ENCODE peak calls at places on chromosomes 12 and 14, in ten cellular contexts. F is IMR-90, B is tibial artery, S is RWPE2, X is K562, P is fibroblast of lung, T is transverse colon, O is Karpas-422, V is pancreas, A is tibial nerve. L is an unnamed sample.

GRCh38 chr12:96587691-96588090 is 98.3 kb downstream of the CFAP54 start:
- DNase-seq in S (no peak), T (no peak), A (no peak), F (peak; percentile 22), V (no peak), O (no peak), B (no peak), P (peak; percentile 79), X (no peak), L (no peak)

GRCh38 chr14:35405304-35405996 is 901 bp upstream of the NFKBIA start:
- DNase-seq in A (no peak), O (peak; percentile 63), T (peak; percentile 50), P (no peak), X (no peak), V (no peak), B (peak; percentile 70), F (no peak), S (no peak), L (peak; percentile 68)

GRCh38 chr14:91835920-91836843 is 31.2 kb downstream of the TC2N start:
- DNase-seq in O (no peak), F (no peak), V (peak; percentile 97), P (no peak), A (peak; percentile 57), X (peak; percentile 89), T (peak; percentile 92), B (peak; percentile 67), S (peak; percentile 90), L (no peak)

GRCh38 chr14:75401356-75401755 is 26.5 kb upstream of the JDP2 start:
- DNase-seq in F (peak; percentile 8), X (no peak), V (no peak), S (no peak), P (no peak), B (peak; percentile 80), O (no peak), T (peak; percentile 57), A (peak; percentile 18), L (peak; percentile 81)

GRCh38 chr12:77214136-77214535 is 148.8 kb upstream of the E2F7 start:
- DNase-seq in V (no peak), A (no peak), T (no peak), O (no peak), S (no peak), F (peak; percentile 70), P (peak; percentile 86), X (no peak), B (no peak), L (no peak)

GRCh38 chr14:90695997-90696681 is 120.1 kb downstream of the TTC7B start:
- DNase-seq in X (no peak), S (no peak), V (no peak), B (no peak), T (no peak), F (no peak), A (no peak), P (no peak), O (no peak), L (no peak)

GRCh38 chr14:26187996-26188605 is 409.7 kb downstream of the NOVA1 start:
- DNase-seq in V (no peak), A (no peak), F (no peak), S (no peak), B (no peak), P (no peak), X (no peak), T (no peak), O (no peak), L (no peak)

GRCh38 chr14:65471038-65471878 is 58.7 kb downstream of the FUT8 start:
- DNase-seq in S (no peak), F (no peak), O (no peak), A (no peak), T (no peak), V (no peak), B (no peak), X (peak; percentile 8), P (no peak), L (no peak)

GRCh38 chr14:100616854-100617714 is 29.9 kb upstream of the BEGAIN start:
- DNase-seq in X (no peak), V (no peak), F (no peak), T (peak; percentile 6), O (no peak), P (no peak), A (no peak), B (no peak), S (peak; percentile 20), L (no peak)

GRCh38 chr14:100615736-100616695 is 28.8 kb upstream of the BEGAIN start:
- DNase-seq in B (no peak), F (no peak), O (no peak), V (no peak), S (peak; percentile 58), T (no peak), A (no peak), X (no peak), P (no peak), L (no peak)

GRCh38 chr14:100619382-100620305 is 32.4 kb upstream of the BEGAIN start:
- DNase-seq in F (no peak), T (peak; percentile 4), P (no peak), O (no peak), X (no peak), A (no peak), S (peak; percentile 52), B (no peak), V (no peak), L (no peak)

GRCh38 chr14:100618763-100619320 is 31.6 kb upstream of the BEGAIN start:
- DNase-seq in X (no peak), V (no peak), F (no peak), B (no peak), T (peak; percentile 6), S (peak; percentile 26), O (no peak), A (no peak), P (no peak), L (no peak)

GRCh38 chr14:100617715-100618693 is 30.8 kb upstream of the BEGAIN start:
- DNase-seq in A (peak; percentile 41), B (peak; percentile 47), O (no peak), X (no peak), S (peak; percentile 42), V (no peak), P (peak; percentile 29), F (no peak), T (peak; percentile 13), L (no peak)
- H3K27ac ChIP-seq in A (peak overlapping the region; percentile 60), B (no peak overlapping the region), O (no peak overlapping the region), X (no peak overlapping the region), S (no peak overlapping the region), V (no peak overlapping the region), P (no peak overlapping the region), F (no peak overlapping the region), T (no peak overlapping the region), L (no peak overlapping the region)

GRCh38 chr12:3421191-3421590 is 69.8 kb upstream of the PRMT8 start:
- DNase-seq in X (no peak), A (no peak), T (no peak), F (no peak), S (no peak), V (no peak), B (no peak), P (no peak), O (no peak), L (no peak)

GRCh38 chr12:3420693-3421092 is 70.3 kb upstream of the PRMT8 start:
- DNase-seq in S (peak; percentile 40), B (no peak), P (no peak), X (no peak), V (no peak), A (no peak), T (no peak), O (no peak), F (no peak), L (no peak)

GRCh38 chr12:3419538-3419937 is 71.5 kb upstream of the PRMT8 start:
- DNase-seq in S (no peak), P (no peak), A (no peak), B (no peak), O (no peak), V (no peak), F (no peak), X (no peak), T (no peak), L (no peak)

GRCh38 chr12:3418609-3419469 is 72.2 kb upstream of the PRMT8 start:
- DNase-seq in P (no peak), F (no peak), S (no peak), T (peak; percentile 20), X (no peak), A (no peak), O (no peak), V (no peak), B (no peak), L (peak; percentile 11)

DNA sequence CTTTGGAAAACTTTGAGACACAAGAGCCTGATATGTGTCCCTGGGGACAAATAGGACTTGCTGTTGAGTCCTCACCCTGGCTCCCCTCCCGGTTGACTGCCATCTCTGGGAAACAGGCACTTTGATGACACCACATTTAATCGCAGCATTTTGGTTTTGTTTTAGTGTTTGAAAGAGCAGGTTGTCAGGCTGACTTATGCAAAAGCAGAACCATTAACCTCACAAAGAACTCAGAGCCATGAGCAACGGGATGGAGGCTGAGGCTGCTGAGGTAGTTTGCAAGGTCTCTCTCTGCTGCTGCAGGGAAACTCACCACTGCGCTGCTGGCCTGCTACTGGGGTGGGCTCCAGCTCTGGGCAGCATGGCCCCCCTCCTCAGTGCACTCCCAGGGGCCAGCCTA is 69.4 kb upstream of the PRMT8 start:
- DNase-seq in O (no peak), B (no peak), V (no peak), X (no peak), P (no peak), F (no peak), S (no peak), A (no peak), T (no peak), L (peak; percentile 23)
- H3K27me3 ChIP-seq in O (no peaks in the 10 kb centered on the region), B (peaks cover 26% of the 10 kb centered on the region), V (no peaks in the 10 kb centered on the region), X (no peaks in the 10 kb centered on the region), P (no peaks in the 10 kb centered on the region), F (peaks cover 5% of the 10 kb centered on the region), S (no peaks in the 10 kb centered on the region), A (no peaks in the 10 kb centered on the region), T (peaks cover 9% of the 10 kb centered on the region), L (no peaks in the 10 kb centered on the region)

DNA sequence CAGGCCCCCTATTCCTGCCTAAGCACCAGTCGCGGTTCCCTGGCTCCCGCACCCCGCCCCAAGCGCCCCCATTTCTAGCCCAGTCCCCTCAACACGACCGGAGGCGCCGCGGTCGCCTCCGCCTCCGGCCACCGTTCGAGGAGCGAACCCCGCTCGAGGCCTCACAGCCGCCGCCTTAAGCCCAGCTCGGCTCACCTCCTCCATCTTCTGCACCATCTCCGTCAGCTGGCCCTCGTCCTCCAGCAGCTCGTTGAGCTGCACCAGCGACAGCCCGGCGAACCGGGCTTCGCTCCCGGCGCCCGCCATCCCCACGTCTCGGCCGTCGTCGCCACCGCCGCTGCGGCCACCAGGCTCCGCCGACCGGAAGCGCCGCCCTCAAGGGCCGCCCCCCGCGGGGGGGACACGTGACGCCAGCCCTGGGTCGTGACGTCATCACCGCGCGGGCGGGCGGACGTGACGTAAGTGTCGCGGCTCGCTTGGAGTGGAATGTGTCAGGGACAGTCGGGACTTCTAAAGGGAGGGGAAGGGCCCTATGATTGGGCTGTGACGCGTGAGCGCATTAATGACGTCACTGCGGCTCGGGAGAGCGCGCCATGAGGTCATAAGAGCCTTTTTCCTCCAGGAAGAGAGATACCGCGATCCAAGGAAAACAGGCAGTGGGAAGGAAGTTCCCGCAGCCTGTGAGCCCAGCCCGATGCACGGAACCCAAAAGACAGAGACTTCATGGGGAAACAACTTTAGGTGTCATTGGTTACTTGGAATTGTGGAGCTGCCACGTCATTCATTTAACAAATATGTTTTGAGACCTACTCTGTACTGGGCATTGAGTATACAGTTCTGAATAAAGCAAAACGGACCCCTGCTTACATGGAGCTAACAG is at the start of gene VPS37B:
- DNase-seq in S (no peak), O (peak; percentile 26), B (peak; percentile 64), X (peak; percentile 99), V (peak; percentile 77), P (peak; percentile 84), F (peak; percentile 90), A (peak; percentile 62), T (peak; percentile 89), L (peak; percentile 91)
- H3K4me1 ChIP-seq in S (peaks cover 51% of the 10 kb centered on the region), O (peaks cover 22% of the 10 kb centered on the region), B (peaks cover 51% of the 10 kb centered on the region), X (peaks cover 41% of the 10 kb centered on the region), V (peaks cover 23% of the 10 kb centered on the region), P (peaks cover 9% of the 10 kb centered on the region), F (peaks cover 19% of the 10 kb centered on the region), A (peaks cover 54% of the 10 kb centered on the region), T (peaks cover 48% of the 10 kb centered on the region), L (no peaks in the 10 kb centered on the region)

DNA sequence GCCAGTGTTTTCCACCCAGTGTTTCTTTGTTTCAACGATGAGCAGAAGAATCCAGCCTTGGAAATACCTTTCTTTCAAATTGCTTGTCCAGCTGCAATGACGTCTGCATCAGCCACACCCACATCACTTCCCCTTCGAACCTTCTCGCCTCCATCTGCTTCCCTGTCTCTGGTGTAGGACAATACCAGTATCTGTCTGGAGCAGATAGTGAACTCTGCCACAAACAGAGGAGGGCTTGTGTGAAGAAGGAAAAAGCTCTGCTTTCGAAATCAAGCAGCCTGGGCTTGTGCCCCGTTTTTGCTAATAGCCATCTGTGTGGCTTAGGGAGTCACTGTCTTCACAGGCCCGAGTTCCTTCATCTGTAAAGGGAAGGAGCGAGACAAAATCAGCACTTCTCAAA is 415.4 kb downstream of the ZFP36L1 start:
- DNase-seq in S (no peak), F (peak; percentile 44), A (peak; percentile 48), T (peak; percentile 76), P (peak; percentile 71), B (peak; percentile 62), X (peak; percentile 55), O (no peak), V (no peak), L (peak; percentile 78)
- H3K27ac ChIP-seq in S (no peak overlapping the region), F (peak overlapping the region; percentile 4), A (peak overlapping the region; percentile 89), T (peak overlapping the region; percentile 61), P (no peak overlapping the region), B (peak overlapping the region; percentile 34), X (peak overlapping the region; percentile 67), O (no peak overlapping the region), V (peak overlapping the region; percentile 68), L (peak overlapping the region; percentile 72)